ENCODE peak calls at places on chromosomes 3 and 15, in ten cellular contexts. S is amygdala; B is A172; A is NB4; W is NCI-H2227 treated with DMSO at 0.1 percent for 48 hours; K is OCI-M1; E is transverse colon; N is stimulated activated CD8-positive, alpha-beta memory T cell treated with anti-CD3 and anti-CD28 coated beads, Interleukin-15, amount 100 ng/mL, for 4 hours; Y is GM23338; T is omental fat pad. L is an unnamed sample.

GRCh38 chr3:45595364-45596154 is 1.0 kb downstream of the LIMD1 start:
- DNase-seq in S (no peak), T (no peak), B (no peak), E (peak), W (no peak), A (peak), N (no peak), K (no peak), Y (no peak), L (no peak)

GRCh38 chr3:117399311-117400068 is 689.9 kb downstream of the TUSC7 start:
- DNase-seq in E (no peak), N (no peak), W (no peak), B (no peak), A (no peak), Y (peak), S (no peak), T (no peak), K (peak), L (no peak)

GRCh38 chr3:123069021-123069381 is 2.2 kb downstream of the PDIA5 start:
- DNase-seq in T (no peak), W (no peak), S (no peak), N (no peak), A (no peak), Y (no peak), B (no peak), E (no peak), K (no peak), L (no peak)

GRCh38 chr3:42036483-42036823 is 54.7 kb upstream of the TRAK1 start:
- DNase-seq in N (no peak), B (peak), E (no peak), T (no peak), S (no peak), K (peak), A (no peak), W (no peak), Y (no peak), L (no peak)

GRCh38 chr15:27933562-27933961 is 165.6 kb downstream of the OCA2 start:
- DNase-seq in N (no peak), B (no peak), T (no peak), Y (no peak), W (no peak), E (no peak), K (no peak), A (no peak), S (no peak), L (no peak)

GRCh38 chr15:52678036-52678467 is 1.1 kb downstream of the ATOSA start:
- DNase-seq in N (peak), S (peak), Y (peak), K (peak), W (peak), E (peak), B (peak), T (no peak), A (peak), L (peak)

GRCh38 chr3:44968447-44968858 is 7.5 kb downstream of the ZDHHC3 start:
- DNase-seq in T (no peak), W (no peak), N (no peak), A (no peak), K (peak), B (no peak), E (no peak), Y (no peak), S (no peak), L (no peak)

GRCh38 chr3:158381274-158381868 is 189.6 kb upstream of the MLF1 start:
- DNase-seq in B (no peak), S (no peak), K (no peak), A (no peak), Y (no peak), N (no peak), W (no peak), T (no peak), E (no peak), L (no peak)

GRCh38 chr3:183513046-183513706 is 42.3 kb downstream of the KLHL6 start:
- DNase-seq in K (no peak), A (peak), N (peak), B (no peak), E (peak), S (no peak), T (no peak), Y (no peak), W (no peak), L (peak)

GRCh38 chr3:23888617-23889228 is 28.1 kb downstream of the NKIRAS1 start:
- DNase-seq in Y (peak), W (no peak), N (no peak), K (peak), E (no peak), A (peak), T (no peak), B (peak), S (no peak), L (peak)

GRCh38 chr3:192845196-192845855 is 72.3 kb downstream of the MB21D2 start:
- DNase-seq in E (no peak), W (no peak), K (no peak), N (no peak), A (no peak), B (peak), S (no peak), Y (no peak), T (no peak), L (no peak)

GRCh38 chr15:72782274-72782992 is 1.1 kb downstream of the ADPGK start:
- DNase-seq in W (no peak), N (no peak), E (no peak), T (no peak), K (no peak), B (no peak), S (no peak), A (peak), Y (no peak), L (no peak)